ENCODE peak calls at places on chromosomes 13 and 19, in five cellular contexts. S, E, P, R and I are unnamed samples.

GRCh38 chr13:40187324-40187795 is 479.1 kb downstream of the FOXO1 start:
- DNase-seq in P (no peak), R (no peak), E (no peak), S (no peak), I (no peak)

GRCh38 chr19:45670670-45671453 is 2.8 kb downstream of the GIPR start:
- DNase-seq in P (no peak), S (peak; percentile 33), E (peak; percentile 68), R (peak; percentile 93), I (no peak)

GRCh38 chr13:99507054-99507453 is 5.8 kb downstream of the TM9SF2 start:
- DNase-seq in S (no peak), R (no peak), P (no peak), E (no peak), I (no peak)

GRCh38 chr19:41860419-41861097 is 503 bp downstream of the RPS19 start:
- DNase-seq in R (no peak), S (no peak), E (no peak), P (peak; percentile 33), I (no peak)

GRCh38 chr19:27672309-27673047 is 1540.5 kb downstream of the UQCRFS1 start:
- DNase-seq in E (no peak), R (no peak), P (peak; percentile 88), S (no peak), I (no peak)

GRCh38 chr19:16263115-16263839 is 61.3 kb upstream of the KLF2 start:
- DNase-seq in E (no peak), R (no peak), S (no peak), P (no peak), I (no peak)

GRCh38 chr13:68810660-68811059 is 1297.0 kb upstream of the ATXN8OS start:
- DNase-seq in P (peak; percentile 15), E (no peak), S (no peak), R (no peak), I (no peak)

GRCh38 chr13:46327256-46327655 is 59.8 kb downstream of the RUBCNL start:
- DNase-seq in S (no peak), R (no peak), P (no peak), E (no peak), I (no peak)

GRCh38 chr19:7188682-7189629 is 105.3 kb downstream of the INSR start:
- DNase-seq in E (no peak), P (no peak), R (no peak), S (peak; percentile 64), I (no peak)

GRCh38 chr13:99855516-99855915 is 116.1 kb downstream of the ZIC5 start:
- DNase-seq in S (no peak), R (no peak), P (no peak), E (no peak), I (no peak)

GRCh38 chr19:4547303-4548237 is 7.7 kb upstream of the LRG1 start:
- DNase-seq in R (no peak), E (no peak), S (no peak), P (no peak), I (no peak)

GRCh38 chr19:37551123-37551993 is 43.2 kb downstream of the ZNF571 start:
- DNase-seq in S (no peak), R (no peak), E (peak; percentile 61), P (no peak), I (peak; percentile 59)

GRCh38 chr13:80599765-80600164 is 258.8 kb upstream of the SPRY2 start:
- DNase-seq in S (no peak), R (no peak), E (no peak), P (no peak), I (no peak)

GRCh38 chr19:52139291-52140076 is at the start of gene ZNF616:
- DNase-seq in R (peak; percentile 85), S (peak; percentile 97), P (peak; percentile 90), E (peak; percentile 93), I (peak; percentile 66)

GRCh38 chr13:64413529-64413928 is 2816.6 kb downstream of the PCDH9 start:
- DNase-seq in S (no peak), P (no peak), E (no peak), R (no peak), I (no peak)

GRCh38 chr19:17055636-17056035 is 19.6 kb downstream of the HAUS8 start:
- DNase-seq in R (no peak), E (no peak), S (no peak), P (no peak), I (no peak)

GRCh38 chr19:17931532-17932191 is 1.2 kb upstream of the CCDC124 start:
- DNase-seq in P (no peak), R (peak; percentile 80), S (no peak), E (no peak), I (no peak)

GRCh38 chr19:3784607-3785463 is 1.3 kb downstream of the MATK start:
- DNase-seq in S (no peak), P (no peak), R (no peak), E (no peak), I (no peak)

GRCh38 chr13:46181799-46182490 is at the start of gene LCP1:
- DNase-seq in E (no peak), S (no peak), R (no peak), P (peak; percentile 91), I (peak; percentile 97)

GRCh38 chr13:73303858-73304257 is 245.1 kb downstream of the KLF5 start:
- DNase-seq in R (peak; percentile 13), S (no peak), E (peak; percentile 11), P (no peak), I (no peak)

GRCh38 chr13:24134772-24135171 is 25.7 kb upstream of the SPATA13 start:
- DNase-seq in S (no peak), R (no peak), P (no peak), E (no peak), I (no peak)

GRCh38 chr19:12779162-12779993 is 4.0 kb upstream of the HOOK2 start:
- DNase-seq in R (no peak), P (no peak), E (peak; percentile 79), S (peak; percentile 69), I (no peak)

GRCh38 chr13:48708764-48709163 is 55.0 kb downstream of the CYSLTR2 start:
- DNase-seq in S (no peak), E (no peak), R (no peak), P (no peak), I (no peak)

GRCh38 chr13:110915874-110916670 is 1.2 kb upstream of the ANKRD10 start:
- DNase-seq in S (no peak), E (no peak), P (no peak), R (no peak), I (no peak)

GRCh38 chr19:35444735-35445134 is 3.3 kb upstream of the FFAR2 start:
- DNase-seq in P (no peak), S (no peak), E (no peak), R (no peak), I (no peak)

GRCh38 chr19:27920774-27921173 is 1292.2 kb downstream of the UQCRFS1 start:
- DNase-seq in P (no peak), E (no peak), S (no peak), R (no peak), I (no peak)

GRCh38 chr19:29119582-29119981 is 93.4 kb downstream of the UQCRFS1 start:
- DNase-seq in R (no peak), S (no peak), E (no peak), P (no peak), I (no peak)

GRCh38 chr19:10823690-10824089 is 12.3 kb downstream of the TMED1 start:
- DNase-seq in P (no peak), S (no peak), E (no peak), R (no peak), I (no peak)

GRCh38 chr13:31970237-31970930 is 61.2 kb upstream of the FRY start:
- DNase-seq in R (no peak), P (no peak), S (no peak), E (peak; percentile 88), I (no peak)

GRCh38 chr13:32045963-32046785 is 14.6 kb downstream of the FRY start:
- DNase-seq in R (no peak), E (peak; percentile 24), P (no peak), S (peak; percentile 44), I (no peak)

GRCh38 chr13:33490461-33491327 is 205.1 kb upstream of the STARD13 start:
- DNase-seq in R (peak; percentile 33), P (no peak), S (peak; percentile 17), E (no peak), I (no peak)

GRCh38 chr19:16034958-16035560 is 41.2 kb upstream of the TPM4 start:
- DNase-seq in S (no peak), R (no peak), E (no peak), P (no peak), I (no peak)

GRCh38 chr13:110944121-110944967 is 29.5 kb upstream of the ANKRD10 start:
- DNase-seq in R (no peak), P (peak; percentile 24), E (peak; percentile 52), S (no peak), I (no peak)

GRCh38 chr13:41942462-41943094 is 18.3 kb downstream of the VWA8 start:
- DNase-seq in R (no peak), P (no peak), E (peak; percentile 63), S (no peak), I (no peak)

GRCh38 chr19:4077800-4078683 is 11.3 kb upstream of the ZBTB7A start:
- DNase-seq in R (no peak), E (no peak), P (peak; percentile 81), S (peak; percentile 74), I (no peak)

GRCh38 chr19:16627194-16627927 is 643 bp downstream of the MED26 start:
- DNase-seq in P (no peak), E (no peak), R (no peak), S (no peak), I (no peak)

GRCh38 chr13:37816276-37816675 is 53.3 kb downstream of the TRPC4 start:
- DNase-seq in S (no peak), P (no peak), R (no peak), E (peak; percentile 16), I (no peak)
- TF ChIP-seq CTCF in S (no peak), P (no peak), R (no peak), E (no peak), I (no peak)

DNA sequence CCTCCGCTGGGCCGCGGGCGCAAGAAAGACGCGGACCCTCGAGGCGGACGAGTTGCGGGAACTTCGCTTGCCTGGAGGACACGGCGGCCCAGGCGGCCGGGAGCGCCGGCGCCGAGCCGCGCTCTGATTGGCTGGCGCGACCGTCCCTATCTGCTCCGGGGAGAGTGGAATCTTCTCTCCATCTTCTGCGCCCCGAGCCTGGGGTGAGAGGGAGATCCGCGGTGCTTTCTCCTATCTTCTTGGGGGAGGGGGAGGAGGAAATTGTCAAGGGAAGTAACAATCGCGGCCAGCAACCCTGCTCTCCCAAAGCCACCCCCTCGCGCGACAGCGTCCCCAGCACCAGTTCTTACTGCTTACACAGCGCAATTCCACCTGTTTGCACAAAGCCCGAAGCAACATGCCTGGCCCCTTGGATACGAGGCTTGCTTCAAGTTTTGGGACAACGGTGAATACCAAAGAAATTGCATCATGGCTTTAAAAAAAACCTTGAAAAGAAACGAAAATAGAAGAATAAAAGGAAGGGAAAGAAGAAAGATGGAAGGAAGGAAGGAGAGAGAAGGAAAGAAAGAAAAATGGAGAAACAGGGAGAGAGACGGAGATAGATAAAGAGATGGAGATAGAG is 4.8 kb downstream of the SOX21 start:
- DNase-seq in S (no peak), P (no peak), E (no peak), R (no peak), I (no peak)
- H3K4me3 ChIP-seq in S (no peak overlapping the region), P (no peak overlapping the region), E (no peak overlapping the region), R (peak overlapping the region; percentile 86), I (no peak overlapping the region)

DNA sequence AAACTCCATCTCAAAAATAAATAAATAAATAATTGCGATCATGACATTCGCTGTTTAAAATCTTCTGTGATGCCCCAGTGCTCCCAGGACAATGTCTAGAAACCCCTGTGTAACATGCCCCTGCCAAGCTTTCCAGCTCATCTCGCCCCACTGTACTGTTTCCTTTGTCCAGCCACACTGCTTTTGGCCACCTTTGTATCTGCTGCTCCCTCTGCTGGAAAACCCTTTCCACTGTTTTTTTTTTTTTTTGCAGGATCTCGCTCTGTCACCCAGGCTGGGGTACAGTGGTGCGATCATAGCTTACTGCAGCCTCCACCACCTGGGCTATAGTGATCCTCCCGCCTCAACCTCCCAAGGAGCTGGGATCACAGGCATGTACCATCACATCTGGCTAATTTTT is 7.5 kb downstream of the PLAUR start:
- DNase-seq in R (no peak), S (no peak), P (no peak), E (no peak), I (no peak)
- TF ChIP-seq CTCF in R (peak; percentile 40), S (no peak), P (peak; percentile 6), E (peak; percentile 62), I (no peak)

GRCh38 chr19:1671716-1672037 is 19.3 kb upstream of the TCF3 start:
- DNase-seq in R (no peak), E (no peak), S (no peak), P (peak; percentile 63), I (no peak)
- H3K4me3 ChIP-seq in R (peak overlapping the region; percentile 6), E (no peak overlapping the region), S (no peak overlapping the region), P (peak overlapping the region; percentile 81), I (peak overlapping the region; percentile 45)